ENCODE peak calls at places on chromosomes 6 and 20, in five cellular contexts. S is NCI-H2171 treated with DMSO at 0.1 percent for 48 hours; J is NCI-H1105 treated with DMSO at 0.1 percent for 48 hours; V is activated naive CD4-positive, alpha-beta T cell; L is tibial nerve. K is an unnamed sample.
A peak's percentile ranks its signal among the peaks of the same experiment; 100 is the strongest.

GRCh38 chr6:141963543-141964295 is 169.0 kb upstream of the GJE1 start:
- DNase-seq in L (no peak), V (no peak), J (no peak), S (peak; percentile 25), K (no peak)

GRCh38 chr20:36827541-36828279 is 48.2 kb upstream of the TLDC2 start:
- DNase-seq in V (no peak), S (no peak), J (no peak), L (no peak), K (no peak)

GRCh38 chr6:136784910-136785746 is 7.1 kb downstream of the MAP3K5 start:
- DNase-seq in S (no peak), V (peak; percentile 27), L (no peak), J (no peak), K (no peak)

GRCh38 chr6:21201181-21201580 is 392.4 kb upstream of the SOX4 start:
- DNase-seq in V (no peak), L (no peak), J (peak; percentile 73), S (peak; percentile 61), K (no peak)

GRCh38 chr6:4358414-4359107 is 223.2 kb upstream of the ECI2 start:
- DNase-seq in V (no peak), J (no peak), L (peak; percentile 66), S (no peak), K (peak; percentile 96)

GRCh38 chr6:74362391-74362790 is 666.4 kb downstream of the CD109 start:
- DNase-seq in V (no peak), J (no peak), S (no peak), L (no peak), K (no peak)

GRCh38 chr6:140602431-140602836 is 1228.0 kb upstream of the CITED2 start:
- DNase-seq in L (no peak), V (no peak), J (no peak), S (no peak), K (no peak)

GRCh38 chr6:14924126-14925024 is 321.5 kb upstream of the JARID2 start:
- DNase-seq in J (no peak), S (peak; percentile 99), V (no peak), L (no peak), K (no peak)

GRCh38 chr6:116535109-116535508 is 10.4 kb downstream of the TRAPPC3L start:
- DNase-seq in L (no peak), V (no peak), J (no peak), S (no peak), K (no peak)

GRCh38 chr6:29200767-29201662 is 30.3 kb downstream of the OR2J2 start:
- DNase-seq in V (no peak), L (no peak), S (no peak), J (no peak), K (no peak)

GRCh38 chr6:156111913-156112312 is 656.3 kb upstream of the NOX3 start:
- DNase-seq in V (no peak), J (no peak), L (no peak), S (peak; percentile 88), K (no peak)

GRCh38 chr6:5469101-5469846 is 208.0 kb downstream of the FARS2 start:
- DNase-seq in S (no peak), V (no peak), J (no peak), L (no peak), K (no peak)

GRCh38 chr20:19348582-19348981 is 136.1 kb downstream of the SLC24A3 start:
- DNase-seq in J (no peak), L (no peak), S (no peak), V (no peak), K (no peak)

GRCh38 chr6:18997375-18997826 is 610.3 kb downstream of the RNF144B start:
- DNase-seq in J (peak; percentile 22), V (no peak), L (no peak), S (peak; percentile 40), K (no peak)

GRCh38 chr6:93416575-93417420 is 2.6 kb downstream of the EPHA7 start:
- DNase-seq in S (peak; percentile 84), J (peak; percentile 93), V (no peak), L (no peak), K (no peak)

GRCh38 chr6:1336246-1336843 is 24.4 kb downstream of the FOXQ1 start:
- DNase-seq in L (no peak), S (no peak), V (no peak), J (peak; percentile 39), K (no peak)

GRCh38 chr6:40599580-40599979 is 12.4 kb upstream of the LRFN2 start:
- DNase-seq in S (no peak), V (no peak), J (no peak), L (no peak), K (no peak)